ENCODE peak calls at places on chromosome 13, in six cellular contexts. J, W, V, U, Q and P are unnamed samples.

GRCh38 chr13:96871470-96871869 is 122.8 kb downstream of the OXGR1 start:
- DNase-seq in J (no peak), W (no peak), V (no peak), U (no peak), Q (no peak), P (no peak)

GRCh38 chr13:67374391-67374790 is 144.3 kb upstream of the PCDH9 start:
- DNase-seq in J (no peak), W (no peak), V (no peak), U (no peak), Q (no peak), P (no peak)

GRCh38 chr13:90640976-90641375 is 706.5 kb upstream of the MIR17HG start:
- DNase-seq in J (peak; percentile 64), W (peak; percentile 28), V (no peak), U (no peak), Q (peak; percentile 51), P (no peak)

GRCh38 chr13:29850213-29850898 is at the start of gene UBL3:
- DNase-seq in J (peak; percentile 96), W (peak; percentile 94), V (peak; percentile 97), U (peak; percentile 91), Q (peak; percentile 99), P (peak; percentile 97)

GRCh38 chr13:27035892-27036235 is 135.7 kb downstream of the USP12 start:
- DNase-seq in J (peak; percentile 60), W (no peak), V (no peak), U (no peak), Q (peak; percentile 54), P (no peak)

GRCh38 chr13:23753523-23753922 is 135.7 kb downstream of the MIPEP start:
- DNase-seq in J (peak; percentile 75), W (peak; percentile 47), V (no peak), U (no peak), Q (peak; percentile 68), P (peak; percentile 71)

GRCh38 chr13:61151062-61151461 is 264.6 kb downstream of the PCDH20 start:
- DNase-seq in J (no peak), W (no peak), V (no peak), U (no peak), Q (no peak), P (no peak)

GRCh38 chr13:41458187-41458938 is 1.0 kb downstream of the RGCC start:
- DNase-seq in J (no peak), W (no peak), V (peak; percentile 35), U (no peak), Q (peak; percentile 24), P (no peak)

GRCh38 chr13:73040968-73041580 is 17.7 kb upstream of the KLF5 start:
- DNase-seq in J (no peak), W (no peak), V (no peak), U (no peak), Q (no peak), P (no peak)

GRCh38 chr13:114141261-114141996 is 9.0 kb upstream of the RASA3 start:
- DNase-seq in J (no peak), W (no peak), V (no peak), U (no peak), Q (no peak), P (no peak)

GRCh38 chr13:24997367-24997967 is 98.5 kb upstream of the PABPC3 start:
- DNase-seq in J (peak; percentile 59), W (peak; percentile 52), V (peak; percentile 30), U (no peak), Q (peak; percentile 40), P (peak; percentile 56)

GRCh38 chr13:100464006-100464405 is 124.6 kb downstream of the GGACT start:
- DNase-seq in J (no peak), W (peak; percentile 42), V (no peak), U (no peak), Q (no peak), P (no peak)

GRCh38 chr13:106424805-106425204 is 110.7 kb downstream of the EFNB2 start:
- DNase-seq in J (no peak), W (no peak), V (no peak), U (no peak), Q (no peak), P (peak; percentile 19)

GRCh38 chr13:93862259-93862658 is 617.2 kb downstream of the DCT start:
- DNase-seq in J (peak; percentile 32), W (peak; percentile 45), V (no peak), U (no peak), Q (no peak), P (no peak)

GRCh38 chr13:97028441-97029299 is 34.4 kb upstream of the OXGR1 start:
- DNase-seq in J (peak; percentile 76), W (peak; percentile 62), V (peak; percentile 56), U (no peak), Q (peak; percentile 61), P (peak; percentile 78)

GRCh38 chr13:91544723-91545122 is 146.3 kb downstream of the GPC5 start:
- DNase-seq in J (no peak), W (peak; percentile 0), V (no peak), U (no peak), Q (no peak), P (no peak)

GRCh38 chr13:30864352-30865130 is 41.5 kb upstream of the MEDAG start:
- DNase-seq in J (peak; percentile 95), W (peak; percentile 96), V (no peak), U (no peak), Q (peak; percentile 98), P (peak; percentile 75)

GRCh38 chr13:75226755-75227435 is 255.1 kb downstream of the TBC1D4 start:
- DNase-seq in J (peak; percentile 94), W (peak; percentile 94), V (no peak), U (no peak), Q (peak; percentile 94), P (peak; percentile 82)

GRCh38 chr13:50129923-50130685 is 114.9 kb downstream of the KCNRG start:
- DNase-seq in J (peak; percentile 62), W (peak; percentile 49), V (no peak), U (no peak), Q (peak; percentile 54), P (peak; percentile 23)

DNA sequence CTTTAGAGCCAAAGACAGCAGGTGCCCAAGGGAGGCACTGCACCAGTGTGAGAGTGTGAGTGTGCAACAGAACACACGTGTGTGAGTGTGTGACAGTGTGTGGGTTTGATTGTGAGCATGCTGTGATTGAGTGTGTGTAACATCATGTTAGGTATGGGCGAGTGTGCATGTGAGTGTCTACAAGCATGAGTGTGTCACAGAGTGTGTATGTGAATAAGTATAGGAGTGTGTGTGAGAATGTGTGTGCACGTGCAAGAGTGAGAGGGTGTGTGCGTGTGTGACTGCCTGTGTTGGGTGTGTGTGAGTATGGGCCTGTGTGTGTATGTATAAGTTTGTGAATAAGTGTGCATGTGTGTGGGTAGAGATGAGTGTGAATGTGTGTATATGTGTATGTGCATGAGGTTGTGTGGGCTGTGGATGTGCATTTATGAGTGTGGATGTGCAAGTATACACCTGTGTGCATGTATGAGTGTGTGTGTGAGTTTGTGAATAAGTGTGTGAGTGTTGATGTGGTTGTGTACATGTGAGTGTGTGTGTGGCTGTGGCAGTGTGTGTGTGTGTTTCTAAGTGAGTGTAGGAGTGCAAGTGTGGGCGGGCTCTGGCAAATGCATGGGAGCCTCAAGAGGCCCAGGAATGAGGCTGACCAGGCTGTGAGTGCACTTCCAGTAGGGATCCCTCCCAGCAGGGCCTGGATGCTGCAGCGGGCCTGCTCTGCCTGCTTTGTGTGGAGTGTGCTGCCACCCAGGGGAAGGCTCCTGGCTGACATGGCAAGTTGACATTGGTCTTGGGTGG is 198.4 kb downstream of the COL4A1 start:
- DNase-seq in J (peak; percentile 92), W (peak; percentile 88), V (no peak), U (no peak), Q (peak; percentile 89), P (peak; percentile 95)
- TF ChIP-seq CTCF in J (peak; percentile 85), W (peak; percentile 86), V (peak; percentile 35), U (peak; percentile 69), Q (peak; percentile 85), P (peak; percentile 87)

GRCh38 chr13:71320452-71320851 is 546.6 kb downstream of the DACH1 start:
- DNase-seq in J (peak; percentile 61), W (no peak), V (peak; percentile 4), U (no peak), Q (peak; percentile 6), P (no peak)
- TF ChIP-seq CTCF in J (peak; percentile 64), W (no peak), V (peak; percentile 50), U (no peak), Q (peak; percentile 41), P (peak; percentile 38)

DNA sequence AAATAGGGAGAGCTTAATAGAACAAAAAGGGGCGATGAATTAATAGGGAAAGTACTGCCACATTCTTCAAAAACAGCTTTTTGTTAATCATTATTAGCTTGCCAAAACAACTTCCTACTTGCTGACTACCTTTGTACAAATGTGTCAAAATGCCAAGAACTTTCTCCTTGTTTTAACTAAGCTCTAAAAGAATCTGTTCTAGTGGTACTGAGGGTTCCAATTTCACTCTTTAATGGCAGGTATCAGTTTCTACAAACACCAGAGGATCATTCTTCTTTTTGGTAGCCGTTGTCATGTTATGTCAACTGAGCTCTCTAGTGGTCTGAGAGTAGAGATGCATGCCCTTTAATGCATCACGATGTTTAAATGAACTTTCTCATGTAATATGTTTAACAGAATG is 29.4 kb upstream of the FBXL3 start:
- DNase-seq in J (no peak), W (no peak), V (no peak), U (no peak), Q (no peak), P (no peak)
- TF ChIP-seq CTCF in J (no peak), W (no peak), V (no peak), U (no peak), Q (no peak), P (no peak)

DNA sequence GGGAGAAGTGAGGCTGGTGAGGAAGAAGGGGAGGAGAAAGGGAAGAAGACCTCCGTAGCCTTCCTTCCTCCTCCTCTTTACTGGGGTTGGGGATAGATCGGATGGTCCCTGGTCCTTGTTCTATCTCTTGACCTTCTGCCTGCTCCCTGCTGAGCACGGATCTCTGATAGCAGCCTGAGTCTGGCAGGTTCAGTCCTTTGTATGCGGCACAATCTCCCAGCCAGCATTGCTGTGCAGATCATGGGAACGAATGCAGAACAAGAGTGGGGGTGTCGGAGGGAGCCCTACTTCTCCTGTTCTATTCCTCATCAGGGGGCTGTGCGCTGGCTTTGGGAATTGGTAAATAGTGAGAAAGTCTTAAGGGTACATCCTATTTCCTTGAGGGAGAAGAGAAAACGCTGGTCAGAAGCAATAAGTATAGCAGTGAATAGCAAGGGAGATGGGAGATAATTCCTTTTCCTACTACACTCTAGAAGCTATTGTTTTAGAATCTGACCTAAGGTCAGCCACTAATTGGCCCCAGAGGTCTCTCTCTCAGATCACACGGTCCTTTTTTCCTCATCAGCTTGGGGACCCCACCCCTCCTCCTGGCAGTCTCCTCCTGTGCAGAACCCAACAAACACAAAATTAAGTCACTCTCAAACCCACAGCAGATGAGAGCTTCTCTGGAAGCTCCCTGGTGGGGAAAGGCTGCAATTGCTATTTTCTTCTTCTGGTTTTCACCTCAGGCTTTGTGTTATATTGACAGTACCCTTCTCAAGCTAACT is 41.0 kb downstream of the KL start:
- DNase-seq in J (peak; percentile 38), W (peak; percentile 62), V (peak; percentile 49), U (no peak), Q (peak; percentile 23), P (peak; percentile 37)
- TF ChIP-seq CTCF in J (peak; percentile 64), W (peak; percentile 77), V (peak; percentile 21), U (no peak), Q (peak; percentile 42), P (peak; percentile 45)

DNA sequence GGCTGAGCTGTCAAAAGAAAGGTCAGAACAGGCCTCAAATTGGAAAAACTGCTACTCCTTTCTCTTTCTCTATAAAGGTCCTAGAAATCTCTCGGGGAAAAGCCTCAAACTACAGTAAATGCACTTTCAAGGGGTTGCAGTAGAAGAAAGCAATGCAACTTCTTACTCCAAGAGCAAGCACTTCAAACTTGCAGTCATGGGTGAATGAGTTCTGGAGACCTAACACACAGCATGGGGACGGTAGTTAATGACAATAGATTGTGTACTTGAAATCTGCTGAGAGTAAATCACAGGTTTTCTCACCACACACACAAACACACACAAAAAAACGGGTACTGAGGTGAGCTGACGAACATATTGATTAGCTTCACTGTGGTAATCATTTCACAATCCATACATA is 11.8 kb downstream of the TUBGCP3 start:
- DNase-seq in J (no peak), W (no peak), V (no peak), U (no peak), Q (no peak), P (no peak)
- TF ChIP-seq CTCF in J (no peak), W (no peak), V (no peak), U (no peak), Q (no peak), P (no peak)